ENCODE peak calls at places on chromosomes 6 and 20, in seven cellular contexts. One of them, this sample, is unnamed.

GRCh38 chr20:62752671-62753501 is 43.4 kb upstream of the MRGBP start:
- DNase-seq in D341Med: no peak
- DNase-seq in T-helper 2 cell: no peak
- DNase-seq in HFFc6: peak; percentile 27
- DNase-seq in stimulated activated CD8-positive, alpha-beta memory T cell treated with anti-CD3 and anti-CD28 coated beads, Interleukin-15, amount 100 ng/mL, for 4 hours: no peak
- DNase-seq in mucosa of descending colon: peak; percentile 19
- DNase-seq in nucleus accumbens: no peak
- DNase-seq in this sample: no peak

GRCh38 chr6:36160147-36160760 is 29.9 kb downstream of the MAPK13 start:
- DNase-seq in D341Med: no peak
- DNase-seq in T-helper 2 cell: no peak
- DNase-seq in HFFc6: peak; percentile 12
- DNase-seq in stimulated activated CD8-positive, alpha-beta memory T cell treated with anti-CD3 and anti-CD28 coated beads, Interleukin-15, amount 100 ng/mL, for 4 hours: no peak
- DNase-seq in mucosa of descending colon: no peak
- DNase-seq in nucleus accumbens: no peak
- DNase-seq in this sample: no peak

GRCh38 chr20:36175475-36175995 is 21.0 kb downstream of the EPB41L1 start:
- DNase-seq in D341Med: no peak
- DNase-seq in T-helper 2 cell: no peak
- DNase-seq in HFFc6: no peak
- DNase-seq in stimulated activated CD8-positive, alpha-beta memory T cell treated with anti-CD3 and anti-CD28 coated beads, Interleukin-15, amount 100 ng/mL, for 4 hours: no peak
- DNase-seq in mucosa of descending colon: peak; percentile 3
- DNase-seq in nucleus accumbens: no peak
- DNase-seq in this sample: no peak

GRCh38 chr20:4793183-4793582 is 71.5 kb downstream of the PRND start:
- DNase-seq in D341Med: no peak
- DNase-seq in T-helper 2 cell: no peak
- DNase-seq in HFFc6: no peak
- DNase-seq in stimulated activated CD8-positive, alpha-beta memory T cell treated with anti-CD3 and anti-CD28 coated beads, Interleukin-15, amount 100 ng/mL, for 4 hours: no peak
- DNase-seq in mucosa of descending colon: no peak
- DNase-seq in nucleus accumbens: no peak
- DNase-seq in this sample: no peak

GRCh38 chr6:31053873-31054272 is 43.6 kb downstream of the MUC22 start:
- DNase-seq in D341Med: no peak
- DNase-seq in T-helper 2 cell: no peak
- DNase-seq in HFFc6: no peak
- DNase-seq in stimulated activated CD8-positive, alpha-beta memory T cell treated with anti-CD3 and anti-CD28 coated beads, Interleukin-15, amount 100 ng/mL, for 4 hours: no peak
- DNase-seq in mucosa of descending colon: no peak
- DNase-seq in nucleus accumbens: no peak
- DNase-seq in this sample: no peak

GRCh38 chr20:37807491-37807890 is 95.4 kb upstream of the VSTM2L start:
- DNase-seq in D341Med: no peak
- DNase-seq in T-helper 2 cell: no peak
- DNase-seq in HFFc6: no peak
- DNase-seq in stimulated activated CD8-positive, alpha-beta memory T cell treated with anti-CD3 and anti-CD28 coated beads, Interleukin-15, amount 100 ng/mL, for 4 hours: no peak
- DNase-seq in mucosa of descending colon: no peak
- DNase-seq in nucleus accumbens: no peak
- DNase-seq in this sample: no peak

GRCh38 chr20:37901667-37902503 is 1.0 kb upstream of the VSTM2L start:
- DNase-seq in D341Med: peak; percentile 76
- DNase-seq in T-helper 2 cell: no peak
- DNase-seq in HFFc6: peak; percentile 30
- DNase-seq in stimulated activated CD8-positive, alpha-beta memory T cell treated with anti-CD3 and anti-CD28 coated beads, Interleukin-15, amount 100 ng/mL, for 4 hours: no peak
- DNase-seq in mucosa of descending colon: no peak
- DNase-seq in nucleus accumbens: no peak
- DNase-seq in this sample: no peak

GRCh38 chr6:21744321-21744720 is 150.8 kb downstream of the SOX4 start:
- DNase-seq in D341Med: no peak
- DNase-seq in T-helper 2 cell: no peak
- DNase-seq in HFFc6: no peak
- DNase-seq in stimulated activated CD8-positive, alpha-beta memory T cell treated with anti-CD3 and anti-CD28 coated beads, Interleukin-15, amount 100 ng/mL, for 4 hours: no peak
- DNase-seq in mucosa of descending colon: no peak
- DNase-seq in nucleus accumbens: no peak
- DNase-seq in this sample: no peak

GRCh38 chr6:160810238-160810637 is 108.2 kb downstream of the PLG start:
- DNase-seq in D341Med: no peak
- DNase-seq in T-helper 2 cell: no peak
- DNase-seq in HFFc6: no peak
- DNase-seq in stimulated activated CD8-positive, alpha-beta memory T cell treated with anti-CD3 and anti-CD28 coated beads, Interleukin-15, amount 100 ng/mL, for 4 hours: no peak
- DNase-seq in mucosa of descending colon: no peak
- DNase-seq in nucleus accumbens: no peak
- DNase-seq in this sample: no peak

GRCh38 chr6:131199568-131200272 is 64.5 kb downstream of the AKAP7 start:
- DNase-seq in D341Med: peak; percentile 77
- DNase-seq in T-helper 2 cell: peak; percentile 48
- DNase-seq in HFFc6: peak; percentile 55
- DNase-seq in stimulated activated CD8-positive, alpha-beta memory T cell treated with anti-CD3 and anti-CD28 coated beads, Interleukin-15, amount 100 ng/mL, for 4 hours: peak; percentile 39
- DNase-seq in mucosa of descending colon: peak; percentile 67
- DNase-seq in nucleus accumbens: no peak
- DNase-seq in this sample: no peak

GRCh38 chr20:63238491-63239126 is 2.9 kb downstream of the BIRC7 start:
- DNase-seq in D341Med: no peak
- DNase-seq in T-helper 2 cell: no peak
- DNase-seq in HFFc6: no peak
- DNase-seq in stimulated activated CD8-positive, alpha-beta memory T cell treated with anti-CD3 and anti-CD28 coated beads, Interleukin-15, amount 100 ng/mL, for 4 hours: no peak
- DNase-seq in mucosa of descending colon: no peak
- DNase-seq in nucleus accumbens: peak; percentile 30
- DNase-seq in this sample: no peak

GRCh38 chr6:152048921-152049320 is 241.4 kb downstream of the ESR1 start:
- DNase-seq in D341Med: no peak
- DNase-seq in T-helper 2 cell: no peak
- DNase-seq in HFFc6: no peak
- DNase-seq in stimulated activated CD8-positive, alpha-beta memory T cell treated with anti-CD3 and anti-CD28 coated beads, Interleukin-15, amount 100 ng/mL, for 4 hours: no peak
- DNase-seq in mucosa of descending colon: no peak
- DNase-seq in nucleus accumbens: no peak
- DNase-seq in this sample: no peak

GRCh38 chr6:92559611-92560010 is 859.7 kb downstream of the EPHA7 start:
- DNase-seq in D341Med: no peak
- DNase-seq in T-helper 2 cell: no peak
- DNase-seq in HFFc6: no peak
- DNase-seq in stimulated activated CD8-positive, alpha-beta memory T cell treated with anti-CD3 and anti-CD28 coated beads, Interleukin-15, amount 100 ng/mL, for 4 hours: no peak
- DNase-seq in mucosa of descending colon: no peak
- DNase-seq in nucleus accumbens: no peak
- DNase-seq in this sample: no peak

GRCh38 chr6:18019539-18020534 is 32.4 kb upstream of the KIF13A start:
- DNase-seq in D341Med: no peak
- DNase-seq in T-helper 2 cell: no peak
- DNase-seq in HFFc6: no peak
- DNase-seq in stimulated activated CD8-positive, alpha-beta memory T cell treated with anti-CD3 and anti-CD28 coated beads, Interleukin-15, amount 100 ng/mL, for 4 hours: no peak
- DNase-seq in mucosa of descending colon: no peak
- DNase-seq in nucleus accumbens: no peak
- DNase-seq in this sample: no peak

GRCh38 chr6:41027799-41028617 is 11.0 kb downstream of the UNC5CL start:
- DNase-seq in D341Med: peak; percentile 92
- DNase-seq in T-helper 2 cell: peak; percentile 65
- DNase-seq in HFFc6: peak; percentile 53
- DNase-seq in stimulated activated CD8-positive, alpha-beta memory T cell treated with anti-CD3 and anti-CD28 coated beads, Interleukin-15, amount 100 ng/mL, for 4 hours: peak; percentile 13
- DNase-seq in mucosa of descending colon: peak; percentile 94
- DNase-seq in nucleus accumbens: peak; percentile 52
- DNase-seq in this sample: peak; percentile 94

GRCh38 chr6:36328600-36328999 is 8.1 kb downstream of the BNIP5 start:
- DNase-seq in D341Med: no peak
- DNase-seq in T-helper 2 cell: no peak
- DNase-seq in HFFc6: no peak
- DNase-seq in stimulated activated CD8-positive, alpha-beta memory T cell treated with anti-CD3 and anti-CD28 coated beads, Interleukin-15, amount 100 ng/mL, for 4 hours: no peak
- DNase-seq in mucosa of descending colon: no peak
- DNase-seq in nucleus accumbens: no peak
- DNase-seq in this sample: no peak

GRCh38 chr6:138817799-138818198 is 21.9 kb downstream of the ECT2L start:
- DNase-seq in D341Med: peak; percentile 26
- DNase-seq in T-helper 2 cell: no peak
- DNase-seq in HFFc6: peak; percentile 84
- DNase-seq in stimulated activated CD8-positive, alpha-beta memory T cell treated with anti-CD3 and anti-CD28 coated beads, Interleukin-15, amount 100 ng/mL, for 4 hours: no peak
- DNase-seq in mucosa of descending colon: peak; percentile 78
- DNase-seq in nucleus accumbens: no peak
- DNase-seq in this sample: peak; percentile 76

GRCh38 chr6:42224222-42225042 is 6.8 kb upstream of the MRPS10 start:
- DNase-seq in D341Med: no peak
- DNase-seq in T-helper 2 cell: no peak
- DNase-seq in HFFc6: peak; percentile 91
- DNase-seq in stimulated activated CD8-positive, alpha-beta memory T cell treated with anti-CD3 and anti-CD28 coated beads, Interleukin-15, amount 100 ng/mL, for 4 hours: no peak
- DNase-seq in mucosa of descending colon: no peak
- DNase-seq in nucleus accumbens: no peak
- DNase-seq in this sample: no peak

GRCh38 chr6:12112540-12113189 is 100.6 kb downstream of the HIVEP1 start:
- DNase-seq in D341Med: peak; percentile 35
- DNase-seq in T-helper 2 cell: no peak
- DNase-seq in HFFc6: no peak
- DNase-seq in stimulated activated CD8-positive, alpha-beta memory T cell treated with anti-CD3 and anti-CD28 coated beads, Interleukin-15, amount 100 ng/mL, for 4 hours: no peak
- DNase-seq in mucosa of descending colon: no peak
- DNase-seq in nucleus accumbens: no peak
- DNase-seq in this sample: no peak

GRCh38 chr20:1328680-1329330 is at the start of gene SDCBP2:
- DNase-seq in D341Med: peak; percentile 14
- DNase-seq in T-helper 2 cell: no peak
- DNase-seq in HFFc6: no peak
- DNase-seq in stimulated activated CD8-positive, alpha-beta memory T cell treated with anti-CD3 and anti-CD28 coated beads, Interleukin-15, amount 100 ng/mL, for 4 hours: no peak
- DNase-seq in mucosa of descending colon: peak; percentile 89
- DNase-seq in nucleus accumbens: no peak
- DNase-seq in this sample: peak; percentile 77

GRCh38 chr6:64411226-64411625 is 775.6 kb downstream of the PHF3 start:
- DNase-seq in D341Med: no peak
- DNase-seq in T-helper 2 cell: no peak
- DNase-seq in HFFc6: no peak
- DNase-seq in stimulated activated CD8-positive, alpha-beta memory T cell treated with anti-CD3 and anti-CD28 coated beads, Interleukin-15, amount 100 ng/mL, for 4 hours: no peak
- DNase-seq in mucosa of descending colon: no peak
- DNase-seq in nucleus accumbens: no peak
- DNase-seq in this sample: no peak

GRCh38 chr6:31940256-31940664 is 5.6 kb upstream of the CFB start:
- DNase-seq in D341Med: no peak
- DNase-seq in T-helper 2 cell: no peak
- DNase-seq in HFFc6: peak; percentile 47
- DNase-seq in stimulated activated CD8-positive, alpha-beta memory T cell treated with anti-CD3 and anti-CD28 coated beads, Interleukin-15, amount 100 ng/mL, for 4 hours: no peak
- DNase-seq in mucosa of descending colon: no peak
- DNase-seq in nucleus accumbens: no peak
- DNase-seq in this sample: no peak

GRCh38 chr6:3453410-3453809 is 3.4 kb downstream of the SLC22A23 start:
- DNase-seq in D341Med: no peak
- DNase-seq in T-helper 2 cell: no peak
- DNase-seq in HFFc6: no peak
- DNase-seq in stimulated activated CD8-positive, alpha-beta memory T cell treated with anti-CD3 and anti-CD28 coated beads, Interleukin-15, amount 100 ng/mL, for 4 hours: no peak
- DNase-seq in mucosa of descending colon: no peak
- DNase-seq in nucleus accumbens: no peak
- DNase-seq in this sample: no peak

GRCh38 chr20:49646126-49646525 is 67.6 kb downstream of the B4GALT5 start:
- DNase-seq in D341Med: no peak
- DNase-seq in T-helper 2 cell: no peak
- DNase-seq in HFFc6: peak; percentile 86
- DNase-seq in stimulated activated CD8-positive, alpha-beta memory T cell treated with anti-CD3 and anti-CD28 coated beads, Interleukin-15, amount 100 ng/mL, for 4 hours: no peak
- DNase-seq in mucosa of descending colon: no peak
- DNase-seq in nucleus accumbens: no peak
- DNase-seq in this sample: no peak

GRCh38 chr6:5335020-5335419 is 73.7 kb downstream of the FARS2 start:
- DNase-seq in D341Med: no peak
- DNase-seq in T-helper 2 cell: no peak
- DNase-seq in HFFc6: no peak
- DNase-seq in stimulated activated CD8-positive, alpha-beta memory T cell treated with anti-CD3 and anti-CD28 coated beads, Interleukin-15, amount 100 ng/mL, for 4 hours: no peak
- DNase-seq in mucosa of descending colon: no peak
- DNase-seq in nucleus accumbens: no peak
- DNase-seq in this sample: no peak

GRCh38 chr20:17957505-17958325 is 10.9 kb downstream of the SNX5 start:
- DNase-seq in D341Med: no peak
- DNase-seq in T-helper 2 cell: no peak
- DNase-seq in HFFc6: no peak
- DNase-seq in stimulated activated CD8-positive, alpha-beta memory T cell treated with anti-CD3 and anti-CD28 coated beads, Interleukin-15, amount 100 ng/mL, for 4 hours: no peak
- DNase-seq in mucosa of descending colon: no peak
- DNase-seq in nucleus accumbens: no peak
- DNase-seq in this sample: no peak

GRCh38 chr20:1266167-1266973 is at the start of gene SNPH:
- DNase-seq in D341Med: peak; percentile 52
- DNase-seq in T-helper 2 cell: peak; percentile 55
- DNase-seq in HFFc6: peak; percentile 53
- DNase-seq in stimulated activated CD8-positive, alpha-beta memory T cell treated with anti-CD3 and anti-CD28 coated beads, Interleukin-15, amount 100 ng/mL, for 4 hours: peak; percentile 49
- DNase-seq in mucosa of descending colon: peak; percentile 79
- DNase-seq in nucleus accumbens: peak; percentile 68
- DNase-seq in this sample: peak; percentile 80

GRCh38 chr6:99013145-99013544 is 65.4 kb upstream of the FBXL4 start:
- DNase-seq in D341Med: no peak
- DNase-seq in T-helper 2 cell: no peak
- DNase-seq in HFFc6: peak; percentile 89
- DNase-seq in stimulated activated CD8-positive, alpha-beta memory T cell treated with anti-CD3 and anti-CD28 coated beads, Interleukin-15, amount 100 ng/mL, for 4 hours: no peak
- DNase-seq in mucosa of descending colon: no peak
- DNase-seq in nucleus accumbens: no peak
- DNase-seq in this sample: no peak

This sample was measured in upper lobe of right lung.